ENCODE peak calls at places on chromosomes 5 and 9, in eight cellular contexts. T, N, A, E, K, V, X and D are unnamed samples. For H3K27me3, the result is how much of the 10 kb centered on the place peaks cover.

GRCh38 chr5:171946382-171946781 is 60.1 kb downstream of the FBXW11 start:
- DNase-seq in K (no peak), V (no peak), T (no peak), X (no peak), N (no peak), A (no peak), E (no peak), D (no peak)

GRCh38 chr9:98807811-98808195 is 333 bp downstream of the GALNT12 start:
- DNase-seq in T (no peak), E (peak), N (no peak), X (no peak), V (no peak), A (peak), K (no peak), D (no peak)

GRCh38 chr9:79671558-79671957 is 99.8 kb downstream of the TLE4 start:
- DNase-seq in E (no peak), A (no peak), T (no peak), K (no peak), X (no peak), V (no peak), N (no peak), D (no peak)

GRCh38 chr5:15009420-15009819 is 137.8 kb upstream of the ANKH start:
- DNase-seq in A (no peak), E (no peak), X (no peak), N (no peak), K (peak), T (no peak), V (no peak), D (no peak)

GRCh38 chr9:134757206-134757975 is 115.8 kb downstream of the COL5A1 start:
- DNase-seq in E (no peak), T (no peak), X (no peak), K (no peak), V (no peak), N (no peak), A (no peak), D (no peak)

GRCh38 chr5:110880413-110880812 is 141.6 kb downstream of the SLC25A46 start:
- DNase-seq in X (no peak), A (no peak), K (peak), V (no peak), N (peak), T (no peak), E (no peak), D (no peak)

GRCh38 chr5:112070022-112070421 is 313.0 kb upstream of the NREP start:
- DNase-seq in T (no peak), E (peak), A (no peak), X (no peak), N (no peak), K (no peak), V (no peak), D (no peak)

GRCh38 chr9:135584934-135585333 is 23.4 kb downstream of the PAEP start:
- DNase-seq in N (no peak), A (no peak), T (no peak), V (no peak), X (no peak), E (no peak), K (no peak), D (no peak)

GRCh38 chr9:125511780-125512179 is 195.2 kb downstream of the MAPKAP1 start:
- DNase-seq in T (no peak), V (no peak), A (no peak), N (no peak), K (no peak), E (peak), X (no peak), D (no peak)

GRCh38 chr5:56574778-56575177 is 240.6 kb upstream of the MAP3K1 start:
- DNase-seq in E (no peak), A (no peak), V (no peak), X (no peak), K (no peak), T (no peak), N (no peak), D (no peak)

GRCh38 chr9:136848393-136849037 is 694 bp upstream of the PHPT1 start:
- DNase-seq in K (no peak), A (peak), T (no peak), V (no peak), X (no peak), E (peak), N (peak), D (no peak)

DNA sequence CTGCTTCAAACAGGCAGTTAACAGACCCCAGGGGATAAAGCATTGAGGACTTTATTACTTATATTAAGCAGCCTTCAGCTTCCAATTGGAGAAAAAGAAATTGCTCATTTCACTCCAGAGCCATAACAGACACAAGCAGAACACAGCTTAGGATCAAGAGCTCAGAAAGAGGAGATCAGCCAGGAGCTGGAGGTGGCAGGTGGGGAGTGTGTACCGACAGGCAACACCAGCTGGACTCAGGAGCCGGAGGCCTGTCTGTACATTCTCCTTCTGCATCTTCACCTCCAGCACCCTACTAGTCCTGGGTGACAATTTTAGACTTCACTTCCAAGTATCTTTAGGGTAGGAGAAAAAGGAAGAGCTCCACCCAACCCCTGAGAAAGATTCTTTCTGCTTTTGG is 35.8 kb downstream of the NRG2 start:
- DNase-seq in T (no peak), A (no peak), K (no peak), N (no peak), E (no peak), X (no peak), V (no peak), D (no peak)
- H3K27me3 ChIP-seq in T (under half), A (under half), K (under half), N (under half), E (half or more), X (under half), V (under half), D (under half)

DNA sequence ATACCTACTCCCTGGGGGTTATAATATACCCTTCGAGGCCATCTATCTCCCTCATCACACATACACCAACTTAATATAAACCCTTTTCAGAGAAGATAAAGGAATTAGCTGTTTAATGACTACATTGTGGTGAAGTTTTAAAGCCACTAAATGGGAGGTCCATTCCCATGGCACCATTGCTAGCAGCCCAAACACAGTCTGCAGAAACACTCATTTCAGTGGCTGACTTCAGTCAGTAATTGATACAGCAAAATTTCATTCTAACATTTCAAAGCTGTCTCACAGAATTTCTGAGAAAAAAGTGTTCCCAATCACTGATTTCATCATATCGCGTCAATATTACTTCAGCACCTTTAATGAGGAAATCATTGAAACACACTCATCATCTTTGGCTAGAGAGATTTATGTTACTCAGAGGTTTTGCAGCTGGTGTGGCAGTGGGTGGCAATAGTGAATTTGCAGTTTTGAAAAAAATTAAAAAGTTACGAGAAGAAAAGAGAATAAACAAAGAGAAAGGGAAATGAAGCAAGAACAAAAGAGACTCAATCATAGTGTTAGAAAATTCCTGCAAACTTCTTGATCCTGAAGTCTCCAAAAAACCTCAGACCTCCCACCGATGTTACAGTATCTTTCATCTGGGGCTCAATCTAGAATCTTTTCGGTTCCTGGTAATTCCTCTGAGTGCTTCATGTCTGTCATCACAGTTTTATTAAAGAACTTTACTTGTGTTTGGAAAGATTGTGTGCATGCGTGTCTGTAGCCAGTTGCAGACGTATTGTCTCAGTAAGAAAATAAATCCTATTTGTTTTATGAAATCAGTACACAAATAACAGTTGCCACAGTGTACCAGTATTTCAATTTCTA is 105.0 kb downstream of the ERCC6L2 start:
- DNase-seq in E (no peak), K (no peak), A (no peak), X (no peak), T (no peak), V (no peak), N (no peak), D (no peak)
- H3K27me3 ChIP-seq in E (under half), K (under half), A (under half), X (under half), T (under half), V (under half), N (under half), D (under half)

DNA sequence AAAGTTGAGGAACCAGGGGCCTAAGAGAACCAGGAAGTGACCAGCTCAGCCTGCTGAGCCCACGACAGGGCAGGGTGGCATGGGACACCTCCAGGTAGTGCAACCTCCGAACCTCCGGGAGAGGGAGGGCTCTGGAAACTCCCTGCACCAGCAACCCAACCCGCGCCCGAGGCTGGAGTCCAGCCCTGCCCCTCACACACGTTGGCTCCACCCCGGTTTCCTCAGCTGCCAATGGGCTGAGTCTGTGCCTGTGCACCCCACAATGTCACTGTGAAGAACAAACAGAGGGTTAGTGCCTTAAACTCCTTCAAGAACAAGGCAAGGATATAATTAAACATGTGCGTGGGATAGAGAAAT is 17.0 kb upstream of the UNC5A start:
- DNase-seq in E (no peak), T (no peak), A (no peak), V (no peak), X (no peak), K (no peak), N (no peak), D (no peak)
- H3K27me3 ChIP-seq in E (under half), T (under half), A (under half), V (under half), X (half or more), K (under half), N (under half), D (under half)

GRCh38 chr5:491856-492155 is 32.4 kb downstream of the SLC9A3 start:
- DNase-seq in V (no peak), X (no peak), T (no peak), K (no peak), A (no peak), N (no peak), E (no peak), D (no peak)
- H3K27me3 ChIP-seq in V (under half), X (under half), T (under half), K (under half), A (under half), N (under half), E (half or more), D (under half)

GRCh38 chr5:1386274-1386717 is 41.4 kb upstream of the CLPTM1L start:
- DNase-seq in E (peak), A (peak), K (no peak), T (peak), X (peak), N (peak), V (peak), D (peak)
- H3K27me3 ChIP-seq in E (half or more), A (under half), K (under half), T (under half), X (under half), N (under half), V (under half), D (under half)